ENCODE peak calls at places on chromosomes 7 and 10, in eight cellular contexts. One of them, this sample, is unnamed.

GRCh38 chr7:93310346-93310745 is 78.2 kb downstream of the VPS50 start:
- DNase-seq in SK-N-SH: no peak
- DNase-seq in SK-N-MC: no peak
- DNase-seq in HCT116: no peak
- DNase-seq in spleen: no peak
- DNase-seq in breast epithelium: no peak
- DNase-seq in transverse colon: no peak
- DNase-seq in endothelial cell of umbilical vein: peak; percentile 4
- DNase-seq in this sample: no peak

GRCh38 chr10:90977162-90977854 is 56.4 kb upstream of the ANKRD1 start:
- DNase-seq in SK-N-SH: no peak
- DNase-seq in spleen: no peak
- DNase-seq in endothelial cell of umbilical vein: no peak
- DNase-seq in HCT116: no peak
- DNase-seq in transverse colon: no peak
- DNase-seq in breast epithelium: no peak
- DNase-seq in SK-N-MC: no peak
- DNase-seq in this sample: no peak

GRCh38 chr10:13340068-13340467 is 8.0 kb downstream of the SEPHS1 start:
- DNase-seq in HCT116: no peak
- DNase-seq in endothelial cell of umbilical vein: no peak
- DNase-seq in SK-N-SH: peak; percentile 62
- DNase-seq in SK-N-MC: no peak
- DNase-seq in breast epithelium: no peak
- DNase-seq in transverse colon: no peak
- DNase-seq in spleen: no peak
- DNase-seq in this sample: no peak

GRCh38 chr10:76644481-76644880 is 993.1 kb downstream of the KCNMA1 start:
- DNase-seq in SK-N-MC: no peak
- DNase-seq in spleen: no peak
- DNase-seq in breast epithelium: no peak
- DNase-seq in SK-N-SH: no peak
- DNase-seq in HCT116: no peak
- DNase-seq in transverse colon: no peak
- DNase-seq in endothelial cell of umbilical vein: no peak
- DNase-seq in this sample: no peak

GRCh38 chr7:64614812-64615211 is 51.1 kb upstream of the ZNF107 start:
- DNase-seq in spleen: no peak
- DNase-seq in SK-N-SH: no peak
- DNase-seq in SK-N-MC: no peak
- DNase-seq in breast epithelium: no peak
- DNase-seq in HCT116: no peak
- DNase-seq in endothelial cell of umbilical vein: no peak
- DNase-seq in transverse colon: no peak
- DNase-seq in this sample: no peak

GRCh38 chr10:80459047-80459865 is 5.1 kb downstream of the TSPAN14 start:
- DNase-seq in spleen: peak; percentile 93
- DNase-seq in SK-N-SH: peak; percentile 78
- DNase-seq in transverse colon: peak; percentile 86
- DNase-seq in HCT116: no peak
- DNase-seq in SK-N-MC: no peak
- DNase-seq in endothelial cell of umbilical vein: no peak
- DNase-seq in breast epithelium: peak; percentile 63
- DNase-seq in this sample: peak; percentile 48

GRCh38 chr7:22576941-22577927 is 77.2 kb upstream of the STEAP1B start:
- DNase-seq in transverse colon: no peak
- DNase-seq in spleen: no peak
- DNase-seq in SK-N-SH: no peak
- DNase-seq in HCT116: no peak
- DNase-seq in endothelial cell of umbilical vein: peak; percentile 94
- DNase-seq in breast epithelium: peak; percentile 48
- DNase-seq in SK-N-MC: no peak
- DNase-seq in this sample: peak; percentile 24

GRCh38 chr7:27148031-27148775 is 629 bp upstream of the HOXA6 start:
- DNase-seq in endothelial cell of umbilical vein: peak; percentile 76
- DNase-seq in breast epithelium: peak; percentile 77
- DNase-seq in spleen: peak; percentile 68
- DNase-seq in transverse colon: peak; percentile 77
- DNase-seq in HCT116: no peak
- DNase-seq in SK-N-MC: no peak
- DNase-seq in SK-N-SH: peak; percentile 36
- DNase-seq in this sample: no peak

GRCh38 chr7:85001493-85002345 is 185.1 kb downstream of the SEMA3D start:
- DNase-seq in endothelial cell of umbilical vein: no peak
- DNase-seq in spleen: no peak
- DNase-seq in SK-N-MC: no peak
- DNase-seq in breast epithelium: no peak
- DNase-seq in transverse colon: no peak
- DNase-seq in HCT116: no peak
- DNase-seq in SK-N-SH: no peak
- DNase-seq in this sample: no peak

GRCh38 chr7:100469227-100470044 is 5.4 kb upstream of the SPACDR start:
- DNase-seq in transverse colon: peak; percentile 91
- DNase-seq in spleen: peak; percentile 96
- DNase-seq in endothelial cell of umbilical vein: peak; percentile 66
- DNase-seq in SK-N-MC: peak; percentile 28
- DNase-seq in SK-N-SH: peak; percentile 98
- DNase-seq in HCT116: no peak
- DNase-seq in breast epithelium: peak; percentile 69
- DNase-seq in this sample: peak; percentile 85

GRCh38 chr7:85489498-85489897 is 302.6 kb upstream of the SEMA3D start:
- DNase-seq in spleen: no peak
- DNase-seq in breast epithelium: no peak
- DNase-seq in SK-N-MC: no peak
- DNase-seq in SK-N-SH: no peak
- DNase-seq in HCT116: peak; percentile 8
- DNase-seq in endothelial cell of umbilical vein: no peak
- DNase-seq in transverse colon: no peak
- DNase-seq in this sample: no peak

GRCh38 chr7:154913645-154914579 is 89.0 kb downstream of the PAXIP1 start:
- DNase-seq in breast epithelium: peak; percentile 71
- DNase-seq in endothelial cell of umbilical vein: peak; percentile 67
- DNase-seq in spleen: peak; percentile 96
- DNase-seq in SK-N-SH: peak; percentile 96
- DNase-seq in transverse colon: peak; percentile 89
- DNase-seq in SK-N-MC: no peak
- DNase-seq in HCT116: peak; percentile 53
- DNase-seq in this sample: peak; percentile 83

GRCh38 chr10:4470231-4470840 is 355.7 kb upstream of the AKR1E2 start:
- DNase-seq in transverse colon: no peak
- DNase-seq in breast epithelium: no peak
- DNase-seq in HCT116: no peak
- DNase-seq in SK-N-MC: peak; percentile 57
- DNase-seq in spleen: no peak
- DNase-seq in endothelial cell of umbilical vein: no peak
- DNase-seq in SK-N-SH: no peak
- DNase-seq in this sample: no peak

GRCh38 chr10:15374156-15374555 is 3.1 kb upstream of the FAM171A1 start:
- DNase-seq in breast epithelium: no peak
- DNase-seq in spleen: no peak
- DNase-seq in endothelial cell of umbilical vein: no peak
- DNase-seq in HCT116: no peak
- DNase-seq in transverse colon: no peak
- DNase-seq in SK-N-SH: no peak
- DNase-seq in SK-N-MC: no peak
- DNase-seq in this sample: no peak

GRCh38 chr7:42351313-42351935 is 114.4 kb upstream of the GLI3 start:
- DNase-seq in spleen: no peak
- DNase-seq in SK-N-SH: no peak
- DNase-seq in endothelial cell of umbilical vein: no peak
- DNase-seq in transverse colon: no peak
- DNase-seq in HCT116: no peak
- DNase-seq in SK-N-MC: no peak
- DNase-seq in breast epithelium: no peak
- DNase-seq in this sample: no peak

GRCh38 chr10:131274883-131275282 is 36.6 kb downstream of the TCERG1L start:
- DNase-seq in breast epithelium: no peak
- DNase-seq in SK-N-SH: no peak
- DNase-seq in spleen: peak; percentile 58
- DNase-seq in HCT116: no peak
- DNase-seq in SK-N-MC: no peak
- DNase-seq in transverse colon: no peak
- DNase-seq in endothelial cell of umbilical vein: no peak
- DNase-seq in this sample: no peak

GRCh38 chr7:99090811-99091582 is 52.9 kb downstream of the SMURF1 start:
- DNase-seq in SK-N-MC: peak; percentile 78
- DNase-seq in HCT116: no peak
- DNase-seq in SK-N-SH: no peak
- DNase-seq in spleen: no peak
- DNase-seq in breast epithelium: no peak
- DNase-seq in endothelial cell of umbilical vein: no peak
- DNase-seq in transverse colon: no peak
- DNase-seq in this sample: no peak

GRCh38 chr7:148871030-148871429 is 13.1 kb downstream of the EZH2 start:
- DNase-seq in SK-N-SH: no peak
- DNase-seq in breast epithelium: no peak
- DNase-seq in transverse colon: no peak
- DNase-seq in spleen: no peak
- DNase-seq in SK-N-MC: no peak
- DNase-seq in HCT116: no peak
- DNase-seq in endothelial cell of umbilical vein: no peak
- DNase-seq in this sample: no peak

GRCh38 chr10:84401838-84402611 is 73.6 kb downstream of the CCSER2 start:
- DNase-seq in SK-N-MC: no peak
- DNase-seq in endothelial cell of umbilical vein: no peak
- DNase-seq in transverse colon: no peak
- DNase-seq in spleen: no peak
- DNase-seq in SK-N-SH: no peak
- DNase-seq in breast epithelium: no peak
- DNase-seq in HCT116: no peak
- DNase-seq in this sample: peak; percentile 13

GRCh38 chr7:140541513-140542192 is 62.3 kb upstream of the MKRN1 start:
- DNase-seq in SK-N-MC: no peak
- DNase-seq in endothelial cell of umbilical vein: peak; percentile 25
- DNase-seq in breast epithelium: peak; percentile 58
- DNase-seq in spleen: peak; percentile 53
- DNase-seq in SK-N-SH: peak; percentile 61
- DNase-seq in transverse colon: peak; percentile 64
- DNase-seq in HCT116: peak; percentile 75
- DNase-seq in this sample: peak; percentile 28

DNA sequence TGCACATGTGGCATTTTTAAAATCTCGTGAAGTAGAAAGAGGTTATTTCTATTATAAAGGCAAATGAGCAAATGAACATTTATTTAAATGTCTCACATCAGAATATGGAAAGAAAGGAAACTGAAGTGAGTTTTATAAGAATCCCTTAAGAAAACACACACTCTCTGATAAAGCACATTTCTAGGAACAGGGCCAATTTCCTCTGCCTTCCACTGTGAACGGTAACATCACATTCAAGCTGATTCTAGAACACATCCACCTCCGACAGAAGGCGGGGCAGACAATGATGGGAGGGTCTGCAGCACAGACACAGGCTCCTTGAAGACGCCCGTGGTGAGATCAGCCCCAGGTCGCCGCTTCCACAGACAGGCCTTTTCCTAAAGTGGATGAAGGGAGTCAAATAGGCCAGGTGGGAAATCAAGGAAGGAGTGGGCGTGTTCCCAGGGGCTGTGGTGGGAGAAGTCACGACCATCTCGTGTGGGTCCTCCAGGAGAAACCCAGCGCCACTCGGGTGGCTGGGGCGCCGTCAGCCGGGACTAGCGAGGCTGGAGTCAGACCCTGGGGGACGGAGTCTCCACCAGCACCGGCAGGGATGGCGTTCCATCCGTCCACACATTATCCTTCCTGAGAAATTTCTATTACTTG is 31.1 kb downstream of the PITRM1 start:
- DNase-seq in spleen: no peak
- DNase-seq in transverse colon: no peak
- DNase-seq in SK-N-SH: peak; percentile 20
- DNase-seq in endothelial cell of umbilical vein: peak; percentile 73
- DNase-seq in breast epithelium: no peak
- DNase-seq in SK-N-MC: no peak
- DNase-seq in HCT116: no peak
- DNase-seq in this sample: no peak
- H3K9me3 ChIP-seq in spleen: no peaks in the 10 kb centered on the region
- H3K9me3 ChIP-seq in transverse colon: no peaks in the 10 kb centered on the region
- H3K9me3 ChIP-seq in SK-N-SH: no peaks in the 10 kb centered on the region
- H3K9me3 ChIP-seq in endothelial cell of umbilical vein: no peaks in the 10 kb centered on the region
- H3K9me3 ChIP-seq in breast epithelium: no peaks in the 10 kb centered on the region
- H3K9me3 ChIP-seq in SK-N-MC: no peaks in the 10 kb centered on the region
- H3K9me3 ChIP-seq in HCT116: no peaks in the 10 kb centered on the region
- H3K9me3 ChIP-seq in this sample: no peaks in the 10 kb centered on the region

GRCh38 chr7:133020501-133020900 is 61.4 kb downstream of the CHCHD3 start:
- DNase-seq in SK-N-SH: no peak
- DNase-seq in SK-N-MC: no peak
- DNase-seq in spleen: no peak
- DNase-seq in transverse colon: no peak
- DNase-seq in HCT116: no peak
- DNase-seq in breast epithelium: no peak
- DNase-seq in endothelial cell of umbilical vein: no peak
- DNase-seq in this sample: no peak
- TF ChIP-seq POLR2AphosphoS5 in SK-N-SH: no peak
- TF ChIP-seq POLR2AphosphoS5 in SK-N-MC: no peak
- TF ChIP-seq POLR2AphosphoS5 in spleen: no peak
- TF ChIP-seq POLR2AphosphoS5 in transverse colon: no peak
- TF ChIP-seq POLR2AphosphoS5 in HCT116: no peak
- TF ChIP-seq POLR2AphosphoS5 in breast epithelium: no peak
- TF ChIP-seq POLR2AphosphoS5 in endothelial cell of umbilical vein: no peak
- TF ChIP-seq POLR2AphosphoS5 in this sample: no peak

DNA sequence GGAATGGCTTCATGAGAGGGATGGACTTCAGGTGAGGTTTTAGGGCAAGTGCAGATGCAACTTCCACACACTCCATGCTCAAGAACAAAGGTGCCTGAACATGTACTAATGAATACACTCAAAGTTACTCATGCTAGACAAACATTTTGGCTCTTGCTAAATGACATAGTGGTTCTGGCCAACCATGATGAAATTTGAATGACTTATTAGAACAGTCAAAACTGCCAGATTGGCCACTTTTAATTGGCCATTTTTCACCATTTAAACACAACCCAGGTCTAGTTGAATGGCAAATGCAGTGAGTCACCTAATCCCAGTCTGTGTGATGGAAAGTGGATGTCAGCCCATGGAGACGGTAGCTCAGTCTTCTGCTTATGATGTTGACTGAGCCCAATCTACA is 4.9 kb upstream of the PTPRN2 start:
- DNase-seq in HCT116: no peak
- DNase-seq in SK-N-SH: no peak
- DNase-seq in breast epithelium: no peak
- DNase-seq in endothelial cell of umbilical vein: no peak
- DNase-seq in spleen: no peak
- DNase-seq in SK-N-MC: no peak
- DNase-seq in transverse colon: no peak
- DNase-seq in this sample: no peak
- H3K9me3 ChIP-seq in HCT116: no peaks in the 10 kb centered on the region
- H3K9me3 ChIP-seq in SK-N-SH: no peaks in the 10 kb centered on the region
- H3K9me3 ChIP-seq in breast epithelium: peaks cover 5% of the 10 kb centered on the region
- H3K9me3 ChIP-seq in endothelial cell of umbilical vein: no peaks in the 10 kb centered on the region
- H3K9me3 ChIP-seq in spleen: no peaks in the 10 kb centered on the region
- H3K9me3 ChIP-seq in SK-N-MC: no peaks in the 10 kb centered on the region
- H3K9me3 ChIP-seq in transverse colon: no peaks in the 10 kb centered on the region
- H3K9me3 ChIP-seq in this sample: no peaks in the 10 kb centered on the region

DNA sequence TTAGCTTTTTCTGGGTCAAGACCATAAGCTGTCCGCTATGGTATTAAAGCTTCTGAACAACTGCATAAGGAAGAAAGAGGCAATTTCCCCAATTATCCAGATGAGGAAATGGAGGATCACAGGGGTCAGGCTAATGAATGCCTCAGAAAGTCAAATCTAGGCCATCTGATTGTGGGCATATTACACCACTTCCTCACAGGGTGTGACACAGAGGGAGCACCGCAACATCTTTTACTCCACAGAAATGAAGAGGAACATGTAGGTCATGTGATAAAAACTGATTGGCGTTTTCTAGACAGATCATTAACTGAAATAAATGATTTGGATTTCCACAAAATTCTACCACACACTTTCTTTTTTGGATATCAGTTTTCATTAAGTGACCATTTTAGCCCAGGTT is 384.4 kb downstream of the PARD3 start:
- DNase-seq in HCT116: no peak
- DNase-seq in breast epithelium: no peak
- DNase-seq in SK-N-MC: no peak
- DNase-seq in endothelial cell of umbilical vein: peak; percentile 74
- DNase-seq in SK-N-SH: no peak
- DNase-seq in spleen: no peak
- DNase-seq in transverse colon: no peak
- DNase-seq in this sample: no peak
- TF ChIP-seq POLR2AphosphoS5 in HCT116: no peak
- TF ChIP-seq POLR2AphosphoS5 in breast epithelium: no peak
- TF ChIP-seq POLR2AphosphoS5 in SK-N-MC: no peak
- TF ChIP-seq POLR2AphosphoS5 in endothelial cell of umbilical vein: peak; percentile 84
- TF ChIP-seq POLR2AphosphoS5 in SK-N-SH: no peak
- TF ChIP-seq POLR2AphosphoS5 in spleen: no peak
- TF ChIP-seq POLR2AphosphoS5 in transverse colon: no peak
- TF ChIP-seq POLR2AphosphoS5 in this sample: no peak